ENCODE peak calls at places on chromosomes 13 and 19, in nine cellular contexts. P is adrenal gland, B is A549, R is thyroid gland, Y is lower leg skin, M is H54, G is ovary, E is breast epithelium, X is esophagus squamous epithelium. U is an unnamed sample.

GRCh38 chr19:39996218-39996810 is 546 bp upstream of the ZNF546 start:
- DNase-seq in P (no peak), B (peak; percentile 82), R (peak; percentile 12), Y (no peak), M (peak; percentile 33), G (no peak), E (no peak), X (no peak), U (peak; percentile 28)

GRCh38 chr19:36054733-36055686 is at the start of gene WDR62:
- DNase-seq in P (peak; percentile 93), B (peak; percentile 100), R (peak; percentile 92), Y (peak; percentile 98), M (peak; percentile 98), G (peak; percentile 94), E (peak; percentile 94), X (peak; percentile 89), U (peak; percentile 96)

GRCh38 chr19:49129238-49129583 is 9.9 kb downstream of the PPFIA3 start:
- DNase-seq in P (no peak), B (no peak), R (no peak), Y (no peak), M (no peak), G (no peak), E (no peak), X (no peak), U (no peak)

GRCh38 chr13:93477238-93477637 is 250.6 kb downstream of the GPC6 start:
- DNase-seq in P (no peak), B (no peak), R (no peak), Y (no peak), M (no peak), G (no peak), E (no peak), X (no peak), U (no peak)

GRCh38 chr13:94305033-94305432 is 174.4 kb downstream of the DCT start:
- DNase-seq in P (no peak), B (no peak), R (no peak), Y (no peak), M (no peak), G (no peak), E (no peak), X (no peak), U (no peak)

GRCh38 chr19:51398096-51398704 is 7.8 kb upstream of the C19orf84 start:
- DNase-seq in P (no peak), B (peak; percentile 50), R (no peak), Y (no peak), M (peak; percentile 14), G (no peak), E (no peak), X (no peak), U (no peak)

GRCh38 chr19:19615086-19615485 is 3.4 kb downstream of the PBX4 start:
- DNase-seq in P (no peak), B (no peak), R (peak; percentile 56), Y (no peak), M (no peak), G (no peak), E (no peak), X (no peak), U (no peak)

GRCh38 chr13:110409581-110409992 is 102.5 kb downstream of the COL4A2 start:
- DNase-seq in P (no peak), B (no peak), R (no peak), Y (no peak), M (peak; percentile 91), G (no peak), E (peak; percentile 16), X (no peak), U (no peak)

GRCh38 chr13:80524447-80525215 is 183.7 kb upstream of the SPRY2 start:
- DNase-seq in P (no peak), B (no peak), R (no peak), Y (no peak), M (no peak), G (no peak), E (no peak), X (no peak), U (no peak)

GRCh38 chr19:39480337-39481228 is at the start of gene TIMM50:
- DNase-seq in P (peak; percentile 98), B (peak; percentile 97), R (peak; percentile 98), Y (peak; percentile 99), M (peak; percentile 96), G (peak; percentile 96), E (peak; percentile 94), X (peak; percentile 90), U (peak; percentile 97)

GRCh38 chr13:114096811-114097503 is 35.5 kb downstream of the RASA3 start:
- DNase-seq in P (no peak), B (no peak), R (no peak), Y (peak; percentile 73), M (no peak), G (peak; percentile 12), E (no peak), X (no peak), U (no peak)

GRCh38 chr13:45331981-45332830 is 8.8 kb downstream of the TPT1 start:
- DNase-seq in P (no peak), B (no peak), R (no peak), Y (no peak), M (no peak), G (no peak), E (no peak), X (no peak), U (no peak)

GRCh38 chr13:44768233-44768632 is 192.1 kb upstream of the TSC22D1 start:
- DNase-seq in P (no peak), B (no peak), R (no peak), Y (peak; percentile 32), M (no peak), G (no peak), E (no peak), X (no peak), U (no peak)

GRCh38 chr13:80339578-80339840 is 1.4 kb downstream of the SPRY2 start:
- DNase-seq in P (no peak), B (no peak), R (no peak), Y (no peak), M (no peak), G (no peak), E (no peak), X (no peak), U (no peak)

GRCh38 chr13:102848956-102849355 is 3.1 kb downstream of the ERCC5 start:
- DNase-seq in P (no peak), B (no peak), R (no peak), Y (no peak), M (no peak), G (no peak), E (no peak), X (no peak), U (no peak)

GRCh38 chr13:102847272-102848234 is 1.7 kb downstream of the ERCC5 start:
- DNase-seq in P (no peak), B (no peak), R (no peak), Y (no peak), M (no peak), G (no peak), E (no peak), X (no peak), U (no peak)

GRCh38 chr13:102846261-102847015 is 606 bp downstream of the ERCC5 start:
- DNase-seq in P (peak; percentile 31), B (peak; percentile 5), R (peak; percentile 30), Y (peak; percentile 88), M (no peak), G (no peak), E (no peak), X (no peak), U (peak; percentile 40)

GRCh38 chr13:102845289-102845629 is 573 bp upstream of the ERCC5 start:
- DNase-seq in P (no peak), B (no peak), R (no peak), Y (no peak), M (no peak), G (no peak), E (no peak), X (no peak), U (no peak)

DNA sequence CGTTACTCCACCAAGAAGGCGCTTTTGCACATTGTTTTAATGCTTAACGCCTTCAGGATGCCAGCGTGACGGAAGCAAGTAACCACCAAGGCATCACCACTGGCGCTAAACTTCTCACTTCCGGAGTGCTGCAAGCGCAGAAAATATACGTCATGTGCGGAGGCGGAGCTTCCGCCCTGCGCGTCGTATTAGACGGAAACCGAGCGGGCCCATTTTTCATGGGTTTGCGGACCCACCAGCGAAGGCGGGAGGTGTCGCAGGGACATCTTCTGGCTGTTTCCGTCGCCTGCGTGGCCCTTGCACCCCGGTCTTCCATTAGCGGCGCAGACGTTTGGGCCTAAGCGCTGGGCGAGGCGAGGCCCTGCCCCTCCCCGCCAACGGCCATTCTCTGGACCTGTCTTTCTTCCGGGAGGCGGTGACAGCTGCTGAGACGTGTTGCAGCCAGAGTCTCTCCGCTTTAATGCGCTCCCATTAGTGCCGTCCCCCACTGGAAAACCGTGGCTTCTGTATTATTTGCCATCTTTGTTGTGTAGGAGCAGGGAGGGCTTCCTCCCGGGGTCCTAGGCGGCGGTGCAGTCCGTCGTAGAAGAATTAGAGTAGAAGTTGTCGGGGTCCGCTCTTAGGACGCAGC is at the start of gene ERCC5:
- DNase-seq in P (peak; percentile 95), B (peak; percentile 28), R (peak; percentile 94), Y (peak; percentile 98), M (peak; percentile 79), G (peak; percentile 93), E (peak; percentile 89), X (peak; percentile 66), U (peak; percentile 93)
- TF ChIP-seq POLR2A in P (peak; percentile 89), B (peak; percentile 24), R (peak; percentile 77), Y (no peak), M (peak; percentile 53), G (peak; percentile 83), E (peak; percentile 61), X (peak; percentile 77), U (no peak)

DNA sequence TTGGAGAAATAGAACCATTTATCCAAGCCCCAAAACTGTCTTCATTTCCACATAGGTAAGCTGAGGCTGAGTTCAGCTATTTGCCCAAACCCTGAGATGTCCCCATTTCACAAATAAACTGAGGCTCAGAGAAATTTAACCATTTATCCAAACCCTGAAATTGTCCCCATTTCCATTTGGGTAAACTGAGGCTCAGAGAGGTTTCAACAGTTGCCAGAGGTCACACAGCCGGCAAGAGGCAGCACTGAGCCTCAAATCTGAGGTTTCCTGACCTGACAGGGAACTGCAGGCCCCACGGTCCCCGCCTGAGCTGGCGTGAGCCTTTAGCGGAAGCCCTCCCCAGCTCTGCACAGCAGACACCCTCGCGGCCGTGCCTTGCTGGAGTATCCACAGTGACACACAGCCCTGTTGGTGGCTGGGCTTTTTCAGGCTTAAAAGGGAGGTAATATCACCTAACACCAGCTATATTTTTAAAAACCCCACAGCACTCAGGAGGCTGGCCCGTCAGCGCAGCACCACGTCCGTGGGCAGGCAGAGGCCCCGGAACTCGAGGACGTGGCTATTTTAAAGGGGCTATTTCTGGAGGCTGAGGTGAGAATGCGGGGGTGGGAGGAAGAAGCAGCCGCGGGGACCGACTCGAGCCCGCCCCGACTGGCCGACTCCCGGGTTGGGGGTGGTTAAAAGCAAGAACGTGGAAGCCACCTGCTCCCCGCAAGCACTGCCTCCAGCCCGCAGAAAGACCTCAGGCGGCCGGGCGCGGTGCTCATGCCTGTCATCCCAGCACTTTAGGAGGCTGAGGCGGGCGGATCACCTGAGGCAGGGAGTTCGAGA is 18.5 kb downstream of the PTPRS start:
- DNase-seq in P (no peak), B (no peak), R (no peak), Y (no peak), M (no peak), G (no peak), E (no peak), X (no peak), U (no peak)
- TF ChIP-seq POLR2A in P (no peak), B (no peak), R (no peak), Y (no peak), M (no peak), G (no peak), E (no peak), X (no peak), U (no peak)

GRCh38 chr19:10653732-10654609 is at the start of gene ILF3:
- DNase-seq in P (peak; percentile 100), B (peak; percentile 92), R (peak; percentile 100), Y (peak; percentile 100), M (peak; percentile 97), G (peak; percentile 100), E (peak; percentile 100), X (peak; percentile 99), U (peak; percentile 99)
- TF ChIP-seq POLR2A in P (peak; percentile 98), B (peak; percentile 67), R (peak; percentile 94), Y (no peak), M (peak; percentile 61), G (peak; percentile 100), E (peak; percentile 99), X (peak; percentile 95), U (peak; percentile 92)

GRCh38 chr19:6457958-6458694 is 1.5 kb downstream of the SLC25A23 start:
- DNase-seq in P (no peak), B (no peak), R (no peak), Y (no peak), M (no peak), G (no peak), E (no peak), X (no peak), U (no peak)
- TF ChIP-seq POLR2A in P (no peak), B (no peak), R (no peak), Y (no peak), M (no peak), G (no peak), E (no peak), X (no peak), U (no peak)

U was measured in testis.